ENCODE peak calls at places on chromosomes 7 and 10, in four cellular contexts. E is lower lobe of right lung; F is WERI-Rb-1; N is CD8-positive, alpha-beta memory T cell. I is an unnamed sample.
A peak's percentile ranks its signal among the peaks of the same experiment; 100 is the strongest.

GRCh38 chr7:11206131-11206921 is 232.7 kb downstream of the PHF14 start:
- DNase-seq in E (no peak), F (no peak), N (no peak), I (no peak)

GRCh38 chr7:150311711-150312110 is 11.4 kb upstream of the LRRC61 start:
- DNase-seq in E (no peak), F (no peak), N (no peak), I (no peak)

GRCh38 chr7:73560035-73560835 is 2.7 kb upstream of the BCL7B start:
- DNase-seq in E (no peak), F (no peak), N (no peak), I (peak; percentile 37)

GRCh38 chr7:108063520-108063933 is 60.6 kb upstream of the LAMB1 start:
- DNase-seq in E (no peak), F (no peak), N (no peak), I (no peak)

GRCh38 chr10:129690248-129691070 is 223.4 kb downstream of the MGMT start:
- DNase-seq in E (no peak), F (no peak), N (no peak), I (no peak)

GRCh38 chr7:106236065-106236464 is 48.7 kb downstream of the NAMPT start:
- DNase-seq in E (no peak), F (no peak), N (no peak), I (no peak)

GRCh38 chr7:55133630-55134392 is 115.0 kb downstream of the EGFR start:
- DNase-seq in E (no peak), F (no peak), N (no peak), I (peak; percentile 82)

GRCh38 chr7:99498546-99498944 is 1.5 kb downstream of the ZNF394 start:
- DNase-seq in E (no peak), F (no peak), N (no peak), I (no peak)

DNA sequence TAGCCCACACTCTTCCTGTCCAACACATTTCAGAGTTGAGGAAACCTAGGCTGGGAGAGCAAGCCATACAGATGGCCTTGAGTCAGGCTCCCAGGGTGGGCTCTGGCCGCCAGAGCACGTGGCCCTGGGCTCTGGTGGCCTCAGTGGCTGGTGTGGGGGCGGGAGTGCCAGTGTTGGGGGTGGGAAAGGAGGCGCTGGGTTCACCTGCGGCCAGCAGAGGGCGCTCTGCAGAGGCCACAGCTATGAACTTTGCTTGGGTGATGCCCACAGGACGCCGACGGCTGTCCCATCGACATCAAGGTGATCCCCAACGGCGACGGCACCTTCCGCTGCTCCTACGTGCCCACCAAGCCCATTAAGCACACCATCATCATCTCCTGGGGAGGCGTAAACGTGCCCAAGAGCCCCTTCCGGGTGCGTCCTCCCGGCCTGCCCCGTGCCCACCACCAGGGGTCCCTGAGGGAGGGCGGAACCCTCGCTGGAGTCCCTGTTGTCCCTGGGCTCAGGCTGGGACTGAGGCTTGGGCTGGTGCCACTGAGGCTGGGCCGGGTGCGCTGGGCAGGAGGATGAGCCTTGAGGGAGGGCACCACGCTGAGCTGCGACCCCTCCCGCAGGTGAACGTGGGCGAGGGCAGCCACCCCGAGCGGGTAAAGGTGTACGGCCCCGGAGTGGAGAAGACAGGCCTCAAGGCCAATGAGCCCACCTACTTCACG is 11.9 kb downstream of the FLNC start:
- DNase-seq in E (peak; percentile 63), F (peak; percentile 70), N (peak; percentile 35), I (peak; percentile 85)
- H3K27ac ChIP-seq in E (no peak overlapping the region), F (no peak overlapping the region), N (no peak overlapping the region), I (no peak overlapping the region)

GRCh38 chr7:22082886-22083710 is 137.4 kb upstream of the CDCA7L start:
- DNase-seq in E (peak; percentile 92), F (peak; percentile 94), N (peak; percentile 77), I (peak; percentile 98)
- H3K27ac ChIP-seq in E (peak overlapping the region; percentile 81), F (peak overlapping the region; percentile 41), N (no peak overlapping the region), I (no peak overlapping the region)

DNA sequence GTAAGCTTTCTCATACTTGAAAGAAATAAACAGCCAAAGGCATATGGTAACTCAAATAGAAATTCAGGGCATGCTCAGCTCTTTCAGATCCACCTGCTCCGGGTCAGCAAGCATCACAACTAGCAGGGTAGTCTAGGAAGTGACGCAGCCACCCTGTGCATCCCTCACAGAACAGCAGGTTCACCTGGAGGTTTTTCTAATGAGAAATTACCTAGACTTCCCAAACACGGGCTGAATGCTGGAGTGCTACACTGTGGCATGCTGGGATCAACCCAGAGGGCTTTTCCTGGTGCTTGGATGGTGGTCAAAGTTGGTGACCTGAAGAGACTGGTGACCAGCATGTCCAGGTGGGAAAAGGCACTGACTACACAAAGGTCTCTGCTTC is 66.8 kb upstream of the DNAJB6 start:
- DNase-seq in E (no peak), F (no peak), N (no peak), I (peak; percentile 34)
- H3K27ac ChIP-seq in E (no peak overlapping the region), F (no peak overlapping the region), N (no peak overlapping the region), I (no peak overlapping the region)

DNA sequence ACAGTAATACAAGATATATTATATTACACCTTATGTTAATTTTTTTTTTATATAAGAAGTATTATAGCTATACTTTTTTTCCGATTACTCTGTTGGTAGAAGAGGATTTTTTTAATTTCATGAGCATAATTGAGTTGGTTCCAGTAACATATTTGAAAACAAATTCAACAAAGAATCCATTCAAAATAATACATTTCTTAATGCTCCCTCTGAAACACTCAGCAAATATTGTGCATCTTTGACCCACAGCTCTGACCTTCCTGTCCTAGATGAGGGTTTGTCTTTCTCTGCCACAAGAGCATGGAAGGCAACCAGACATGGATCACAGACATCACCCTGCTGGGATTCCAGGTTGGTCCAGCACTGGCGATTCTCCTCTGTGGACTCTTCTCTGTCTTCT is at the start of gene OR2A2:
- DNase-seq in E (no peak), F (no peak), N (no peak), I (no peak)
- H3K27ac ChIP-seq in E (no peak within 1 kb of the TSS), F (no peak within 1 kb of the TSS), N (no peak within 1 kb of the TSS), I (no peak within 1 kb of the TSS)

GRCh38 chr10:102775201-102775972 is 31.6 kb downstream of the WBP1L start:
- DNase-seq in E (no peak), F (peak; percentile 55), N (no peak), I (peak; percentile 81)
- H3K27ac ChIP-seq in E (peak overlapping the region; percentile 91), F (no peak overlapping the region), N (no peak overlapping the region), I (peak overlapping the region; percentile 97)

GRCh38 chr7:50335795-50336754 is 31.6 kb downstream of the IKZF1 start:
- DNase-seq in E (no peak), F (no peak), N (peak; percentile 71), I (no peak)
- H3K27ac ChIP-seq in E (peak overlapping the region; percentile 14), F (no peak overlapping the region), N (peak overlapping the region; percentile 49), I (no peak overlapping the region)

DNA sequence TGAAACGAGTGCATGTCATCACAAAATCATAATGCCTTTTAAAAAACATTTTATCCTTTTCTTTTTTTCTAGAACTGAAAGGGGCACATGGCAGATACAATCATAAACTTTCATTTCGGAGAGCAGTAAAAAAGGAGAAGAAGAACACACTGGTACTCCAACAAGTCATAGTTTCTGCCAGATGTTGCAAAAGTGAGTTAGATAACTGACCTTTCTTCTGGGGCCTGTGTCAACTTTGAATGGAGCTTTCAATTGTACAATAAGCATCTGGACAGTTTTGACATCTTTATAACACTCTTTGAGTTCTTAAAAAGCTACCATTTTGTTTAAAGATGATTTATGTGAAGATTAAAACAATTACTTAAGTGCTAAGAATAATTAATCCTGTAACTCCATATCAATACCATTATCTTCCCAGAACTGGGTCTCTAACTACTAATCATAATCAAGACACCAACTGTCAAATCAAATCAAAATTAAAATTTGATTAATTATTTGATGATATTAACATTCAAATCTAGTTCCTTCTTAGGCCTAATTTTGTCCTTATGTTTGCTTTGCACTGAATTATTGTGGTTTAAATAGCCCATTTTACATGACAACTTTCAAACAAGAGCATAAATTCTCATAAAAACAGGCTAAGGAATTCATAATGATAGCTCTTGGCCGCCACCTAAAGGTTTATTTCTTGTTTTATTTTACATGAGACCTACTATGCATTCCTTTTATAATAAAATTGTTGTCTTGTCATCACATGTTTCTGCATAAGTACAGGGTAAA is 19.5 kb upstream of the ITGB8 start:
- DNase-seq in E (no peak), F (no peak), N (no peak), I (no peak)
- H3K27ac ChIP-seq in E (no peak overlapping the region), F (no peak overlapping the region), N (no peak overlapping the region), I (no peak overlapping the region)

DNA sequence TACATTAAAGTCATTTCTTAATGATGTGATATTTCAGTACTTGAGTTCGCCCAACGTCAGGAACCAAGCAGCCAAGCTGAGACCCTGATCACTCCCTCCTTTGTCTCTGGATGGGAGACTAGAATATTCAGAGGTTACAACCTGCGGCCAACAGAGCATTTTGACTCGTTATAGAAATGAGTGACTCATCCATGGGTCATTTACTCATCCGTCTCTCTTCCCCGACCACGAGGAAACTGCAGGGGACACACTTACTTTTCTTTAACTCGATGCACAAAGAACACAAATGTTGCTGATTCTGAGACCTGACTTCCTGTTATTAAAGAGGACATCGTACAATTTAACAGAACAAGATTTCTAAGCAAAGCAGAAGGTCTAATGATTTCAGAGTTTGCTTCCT is 343.3 kb downstream of the FRMD4A start:
- DNase-seq in E (no peak), F (no peak), N (no peak), I (no peak)
- H3K27ac ChIP-seq in E (no peak overlapping the region), F (no peak overlapping the region), N (no peak overlapping the region), I (no peak overlapping the region)

DNA sequence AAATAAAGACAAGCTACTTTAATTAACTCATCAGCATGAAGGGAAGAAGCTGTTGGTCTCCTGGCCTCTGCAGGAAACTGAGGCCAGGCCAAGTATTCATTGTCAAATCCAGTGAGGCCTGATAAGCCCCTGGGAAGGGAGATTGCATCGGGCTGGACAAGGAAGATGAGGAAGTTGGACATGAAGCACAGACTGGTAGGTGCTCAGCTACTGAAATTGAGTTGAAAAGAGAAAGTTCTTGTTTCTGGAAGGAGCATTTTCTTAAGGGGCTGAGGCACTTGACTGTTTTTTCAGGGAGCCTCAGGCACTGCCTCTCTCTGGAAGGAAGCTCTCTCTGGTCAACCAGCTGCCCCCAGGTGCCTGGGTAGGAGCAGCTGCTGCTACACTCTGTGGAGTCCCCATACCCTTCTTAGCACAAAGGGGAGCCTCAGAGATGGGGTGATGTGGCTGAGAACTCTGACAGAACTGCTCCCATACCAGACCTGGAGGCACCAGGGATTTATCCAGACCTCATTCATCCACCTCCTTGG is 90.3 kb upstream of the IKZF1 start:
- DNase-seq in E (no peak), F (no peak), N (no peak), I (no peak)
- H3K27ac ChIP-seq in E (no peak overlapping the region), F (no peak overlapping the region), N (no peak overlapping the region), I (no peak overlapping the region)

DNA sequence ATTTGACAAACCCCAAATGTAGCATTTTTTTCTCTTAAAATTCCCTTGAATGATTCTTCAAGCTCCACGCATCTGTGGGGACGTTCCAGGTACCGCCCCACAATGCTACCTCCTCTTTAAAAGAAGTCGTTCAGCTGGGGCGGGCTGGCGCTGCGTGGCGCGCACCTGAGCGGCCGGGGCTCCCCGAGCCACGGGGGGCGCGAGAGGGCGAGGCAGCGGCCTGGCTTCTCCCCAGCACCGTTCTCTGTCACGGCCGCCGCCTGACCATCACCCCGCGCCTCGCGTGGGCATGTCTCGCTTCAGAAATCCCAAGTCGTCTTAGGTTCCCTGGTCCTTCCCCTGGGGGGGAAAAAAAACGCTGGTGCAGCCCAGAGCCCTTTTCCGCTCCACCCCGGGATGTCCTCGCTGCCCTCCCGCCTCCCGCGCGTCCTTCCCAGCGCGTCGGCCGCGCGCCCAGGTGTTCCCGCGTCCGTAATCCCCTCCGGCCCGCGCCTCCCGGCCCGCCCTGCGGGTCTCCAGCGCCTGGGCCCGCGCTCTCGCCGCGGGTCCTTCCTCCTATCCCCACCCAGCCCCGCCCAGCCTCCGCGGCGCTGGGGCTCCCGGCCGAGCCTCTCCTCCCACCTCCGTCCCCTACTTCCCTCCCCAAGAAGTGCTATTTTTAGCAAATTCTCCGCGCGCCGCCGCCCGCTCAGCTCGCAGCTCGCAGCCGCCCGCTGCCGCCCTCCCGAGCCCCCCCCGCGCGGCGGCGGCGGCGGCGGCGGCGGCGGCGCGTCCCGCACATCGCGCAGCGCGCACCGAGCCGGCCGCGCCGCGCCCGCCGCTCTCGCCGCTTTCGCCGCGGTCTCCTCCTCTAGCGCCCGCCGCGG is 58.8 kb upstream of the PRPS1L1 start:
- DNase-seq in E (peak; percentile 50), F (peak; percentile 50), N (no peak), I (peak; percentile 89)
- H3K27ac ChIP-seq in E (no peak overlapping the region), F (peak overlapping the region; percentile 33), N (no peak overlapping the region), I (no peak overlapping the region)